ENCODE peak calls at places on chromosomes 6 and 20, in eight cellular contexts. T is GM12865; V is activated effector memory CD4-positive, alpha-beta T cell treated with Interleukin-2 at 50 U/mL for 16 hours; Z is NCI-H1092 treated with DMSO at 0.1 percent for 48 hours; G is OCI-LY7; M is activated T-helper 1 cell treated with anti-CD3 and anti-CD28 coated beads, Interleukin-2, amount 50 U/mL, for 16 hours; J is H4; A is stimulated activated naive CD4-positive, alpha-beta T cell. Y is an unnamed sample.

GRCh38 chr6:130362128-130362527 is 3.7 kb upstream of the TMEM200A start:
- DNase-seq in A (no peak), J (no peak), T (no peak), M (no peak), V (no peak), Z (no peak), G (no peak), Y (no peak)

GRCh38 chr6:22062807-22063408 is 233.9 kb downstream of the PRL start:
- DNase-seq in M (no peak), A (peak), Z (no peak), J (no peak), G (no peak), V (no peak), T (peak), Y (no peak)

GRCh38 chr6:77030929-77031674 is 432.2 kb downstream of the HTR1B start:
- DNase-seq in Z (no peak), T (no peak), V (no peak), G (no peak), M (no peak), A (no peak), J (no peak), Y (no peak)

GRCh38 chr6:11971154-11971553 is 41.0 kb upstream of the HIVEP1 start:
- DNase-seq in J (peak), M (no peak), Z (no peak), V (no peak), G (no peak), T (no peak), A (no peak), Y (no peak)

GRCh38 chr20:24587384-24588046 is 118.1 kb downstream of the SYNDIG1 start:
- DNase-seq in A (no peak), Z (peak), T (no peak), G (no peak), V (no peak), M (no peak), J (no peak), Y (no peak)

GRCh38 chr6:90078513-90079289 is 184.4 kb downstream of the GJA10 start:
- DNase-seq in M (peak), T (no peak), G (no peak), A (no peak), V (no peak), J (no peak), Z (no peak), Y (no peak)

GRCh38 chr20:51563141-51563596 is 20.6 kb upstream of the NFATC2 start:
- DNase-seq in M (no peak), V (no peak), T (no peak), G (no peak), J (no peak), Z (peak), A (no peak), Y (no peak)

GRCh38 chr6:109791301-109791700 is 100.2 kb downstream of the FIG4 start:
- DNase-seq in M (no peak), Z (no peak), J (no peak), V (no peak), G (no peak), A (no peak), T (no peak), Y (no peak)

GRCh38 chr6:33824461-33825154 is 20.8 kb upstream of the MLN start:
- DNase-seq in A (no peak), J (no peak), Z (no peak), G (no peak), T (no peak), V (no peak), M (no peak), Y (no peak)

GRCh38 chr6:27238010-27238983 is 9.2 kb upstream of the PRSS16 start:
- DNase-seq in G (no peak), M (no peak), T (peak), J (no peak), V (no peak), Z (no peak), A (no peak), Y (no peak)

GRCh38 chr6:36911946-36912555 is 26.3 kb downstream of the C6orf89 start:
- DNase-seq in V (peak), Z (no peak), M (no peak), A (peak), T (peak), J (no peak), G (peak), Y (no peak)

GRCh38 chr6:88548891-88549505 is 382.9 kb upstream of the CNR1 start:
- DNase-seq in T (no peak), G (no peak), J (no peak), M (no peak), A (no peak), Z (no peak), V (no peak), Y (no peak)

GRCh38 chr6:43481075-43481474 is 3.7 kb downstream of the TJAP1 start:
- DNase-seq in G (no peak), M (no peak), T (no peak), A (no peak), J (no peak), V (no peak), Z (no peak), Y (no peak)

GRCh38 chr6:161533266-161533665 is 259.4 kb upstream of the AGPAT4 start:
- DNase-seq in A (no peak), M (no peak), G (no peak), Z (no peak), J (no peak), T (no peak), V (no peak), Y (no peak)

GRCh38 chr6:107491791-107492674 is 2.1 kb downstream of the SOBP start:
- DNase-seq in A (no peak), T (no peak), G (no peak), J (peak), M (no peak), V (no peak), Z (peak), Y (peak)

GRCh38 chr6:3733321-3733925 is 18.1 kb downstream of the PXDC1 start:
- DNase-seq in V (no peak), A (no peak), M (no peak), G (no peak), T (no peak), Z (no peak), J (no peak), Y (no peak)